ENCODE peak calls at places on chromosomes 7 and 10, in eight cellular contexts. J is effector CD4-positive, alpha-beta T cell; C is SHP77; Z is activated effector memory CD4-positive, alpha-beta T cell treated with anti-CD3 and anti-CD28 coated beads, Interleukin-2, amount 50 U/mL, for 16 hours; G is iris pigment epithelial cell; Q is posterior cingulate gyrus; B is fibroblast of villous mesenchyme; T is activated CD4-positive, alpha-beta T cell treated with anti-CD3 and anti-CD28 coated beads, Interleukin-2, amount 50 U/mL, for 48 hours. K is an unnamed sample.

GRCh38 chr7:16982640-16983103 is 100.9 kb upstream of the AGR3 start:
- DNase-seq in J (peak), C (peak), Z (no peak), G (peak), Q (peak), B (peak), T (no peak), K (no peak)

GRCh38 chr10:69810998-69811397 is 9.3 kb downstream of the COL13A1 start:
- DNase-seq in J (no peak), C (no peak), Z (no peak), G (no peak), Q (no peak), B (no peak), T (no peak), K (no peak)

GRCh38 chr10:79185067-79185774 is 116.5 kb downstream of the ZMIZ1 start:
- DNase-seq in J (no peak), C (no peak), Z (no peak), G (no peak), Q (no peak), B (peak), T (no peak), K (no peak)

GRCh38 chr7:72020301-72020700 is 391.8 kb downstream of the CALN1 start:
- DNase-seq in J (no peak), C (no peak), Z (no peak), G (no peak), Q (no peak), B (no peak), T (no peak), K (no peak)

GRCh38 chr7:21108182-21108581 is 319.7 kb upstream of the SP4 start:
- DNase-seq in J (no peak), C (peak), Z (no peak), G (no peak), Q (no peak), B (no peak), T (no peak), K (no peak)

GRCh38 chr7:149072438-149072775 is 18.1 kb downstream of the ZNF786 start:
- DNase-seq in J (no peak), C (no peak), Z (no peak), G (no peak), Q (no peak), B (no peak), T (no peak), K (no peak)

GRCh38 chr10:6047847-6048246 is 14.3 kb downstream of the IL2RA start:
- DNase-seq in J (no peak), C (no peak), Z (no peak), G (no peak), Q (no peak), B (no peak), T (no peak), K (peak)

GRCh38 chr7:40507166-40507565 is 372.4 kb downstream of the SUGCT start:
- DNase-seq in J (no peak), C (no peak), Z (no peak), G (peak), Q (no peak), B (no peak), T (no peak), K (no peak)

GRCh38 chr7:139842414-139843210 is 13.5 kb downstream of the TBXAS1 start:
- DNase-seq in J (no peak), C (no peak), Z (no peak), G (peak), Q (no peak), B (peak), T (no peak), K (no peak)

GRCh38 chr7:134593530-134594392 is 44.9 kb downstream of the AKR1B15 start:
- DNase-seq in J (no peak), C (peak), Z (no peak), G (peak), Q (peak), B (peak), T (no peak), K (peak)

GRCh38 chr10:100372415-100373297 is 25.6 kb downstream of the SCD start:
- DNase-seq in J (no peak), C (peak), Z (no peak), G (no peak), Q (no peak), B (no peak), T (no peak), K (no peak)

GRCh38 chr7:44755698-44756627 is 7.3 kb downstream of the ZMIZ2 start:
- DNase-seq in J (no peak), C (no peak), Z (no peak), G (no peak), Q (no peak), B (no peak), T (no peak), K (no peak)

GRCh38 chr7:151420144-151420543 is 10.3 kb upstream of the WDR86 start:
- DNase-seq in J (no peak), C (no peak), Z (no peak), G (no peak), Q (no peak), B (no peak), T (no peak), K (no peak)

GRCh38 chr7:42961182-42961581 is 29.0 kb downstream of the MRPL32 start:
- DNase-seq in J (no peak), C (no peak), Z (no peak), G (no peak), Q (no peak), B (no peak), T (no peak), K (no peak)

GRCh38 chr7:44188480-44189225 is 586 bp downstream of the GCK start:
- DNase-seq in J (no peak), C (no peak), Z (no peak), G (no peak), Q (no peak), B (no peak), T (no peak), K (peak)

GRCh38 chr7:4792537-4793126 is 17.2 kb downstream of the AP5Z1 start:
- DNase-seq in J (no peak), C (no peak), Z (no peak), G (peak), Q (no peak), B (peak), T (peak), K (no peak)

GRCh38 chr7:22939842-22940241 is 74.1 kb downstream of the HYCC1 start:
- DNase-seq in J (no peak), C (no peak), Z (no peak), G (no peak), Q (no peak), B (no peak), T (no peak), K (no peak)

GRCh38 chr7:121752706-121753105 is 120.3 kb upstream of the PTPRZ1 start:
- DNase-seq in J (no peak), C (no peak), Z (no peak), G (peak), Q (no peak), B (peak), T (no peak), K (no peak)

GRCh38 chr10:35307297-35307696 is 29.0 kb upstream of the CCNY start:
- DNase-seq in J (no peak), C (no peak), Z (no peak), G (peak), Q (no peak), B (no peak), T (no peak), K (peak)

GRCh38 chr10:58807631-58808024 is 295.0 kb downstream of the BICC1 start:
- DNase-seq in J (no peak), C (no peak), Z (no peak), G (no peak), Q (no peak), B (peak), T (no peak), K (no peak)

GRCh38 chr7:31776616-31777015 is 89.6 kb downstream of the PPP1R17 start:
- DNase-seq in J (no peak), C (no peak), Z (no peak), G (peak), Q (no peak), B (peak), T (no peak), K (peak)

GRCh38 chr7:49850921-49851613 is 77.6 kb downstream of the VWC2 start:
- DNase-seq in J (no peak), C (no peak), Z (no peak), G (no peak), Q (no peak), B (no peak), T (no peak), K (no peak)

GRCh38 chr10:4541292-4541691 is 284.7 kb upstream of the AKR1E2 start:
- DNase-seq in J (no peak), C (no peak), Z (no peak), G (peak), Q (no peak), B (peak), T (no peak), K (peak)

GRCh38 chr10:8504436-8504977 is 450.0 kb downstream of the GATA3 start:
- DNase-seq in J (no peak), C (no peak), Z (no peak), G (no peak), Q (no peak), B (no peak), T (no peak), K (no peak)

GRCh38 chr10:63744060-63744941 is 223.1 kb downstream of the REEP3 start:
- DNase-seq in J (no peak), C (no peak), Z (no peak), G (peak), Q (no peak), B (peak), T (no peak), K (no peak)

GRCh38 chr10:71774916-71775702 is 1.8 kb upstream of the VSIR start:
- DNase-seq in J (no peak), C (no peak), Z (no peak), G (no peak), Q (no peak), B (no peak), T (no peak), K (no peak)

GRCh38 chr10:92327445-92328433 is 36.8 kb downstream of the MARCHF5 start:
- DNase-seq in J (no peak), C (no peak), Z (no peak), G (peak), Q (no peak), B (peak), T (no peak), K (no peak)

GRCh38 chr7:158572000-158572828 is 15.4 kb downstream of the PTPRN2 start:
- DNase-seq in J (no peak), C (peak), Z (no peak), G (no peak), Q (no peak), B (no peak), T (no peak), K (peak)

GRCh38 chr10:2994562-2994961 is 72.8 kb upstream of the PFKP start:
- DNase-seq in J (no peak), C (no peak), Z (no peak), G (peak), Q (no peak), B (no peak), T (no peak), K (no peak)

GRCh38 chr7:84548366-84549085 is 353.9 kb upstream of the SEMA3A start:
- DNase-seq in J (no peak), C (no peak), Z (no peak), G (peak), Q (no peak), B (peak), T (no peak), K (no peak)

GRCh38 chr7:3760696-3761095 is 459.6 kb downstream of the SDK1 start:
- DNase-seq in J (no peak), C (no peak), Z (no peak), G (peak), Q (no peak), B (peak), T (no peak), K (peak)

GRCh38 chr7:23268746-23269145 is 22.2 kb downstream of the GPNMB start:
- DNase-seq in J (no peak), C (no peak), Z (no peak), G (peak), Q (no peak), B (no peak), T (no peak), K (no peak)

GRCh38 chr10:120457431-120458172 is 575 bp downstream of the PLPP4 start:
- DNase-seq in J (no peak), C (no peak), Z (no peak), G (no peak), Q (peak), B (no peak), T (no peak), K (no peak)

GRCh38 chr10:78044179-78044578 is 10.5 kb downstream of the RPS24 start:
- DNase-seq in J (no peak), C (no peak), Z (no peak), G (no peak), Q (no peak), B (no peak), T (no peak), K (no peak)

GRCh38 chr10:74234569-74234968 is 83.5 kb downstream of the ADK start:
- DNase-seq in J (no peak), C (no peak), Z (no peak), G (peak), Q (no peak), B (peak), T (no peak), K (no peak)

GRCh38 chr7:4830176-4830575 is 31.7 kb downstream of the PAPOLB start:
- DNase-seq in J (peak), C (peak), Z (peak), G (peak), Q (peak), B (peak), T (peak), K (peak)

GRCh38 chr7:100745184-100745583 is 11.8 kb downstream of the ZAN start:
- DNase-seq in J (no peak), C (peak), Z (no peak), G (peak), Q (peak), B (peak), T (no peak), K (peak)

GRCh38 chr7:22445140-22445722 is 54.8 kb downstream of the STEAP1B start:
- DNase-seq in J (no peak), C (peak), Z (no peak), G (peak), Q (peak), B (peak), T (no peak), K (no peak)

GRCh38 chr10:49569031-49569765 is 30.3 kb upstream of the ERCC6 start:
- DNase-seq in J (no peak), C (no peak), Z (no peak), G (peak), Q (no peak), B (peak), T (no peak), K (no peak)

K was measured in SJSA1.